ENCODE peak calls at places on chromosomes 12 and 14, in ten cellular contexts. L, J, R, P, Z, V, Q, U, S and O are unnamed samples.

GRCh38 chr14:71163050-71163841 is 256.0 kb downstream of the PCNX1 start:
- DNase-seq in R (no peak), S (no peak), J (no peak), Q (no peak), L (no peak), V (no peak), Z (no peak), P (no peak), U (no peak), O (no peak)

GRCh38 chr14:55975281-55975905 is 142.8 kb upstream of the PELI2 start:
- DNase-seq in R (no peak), P (no peak), Q (no peak), J (no peak), Z (no peak), U (no peak), V (no peak), S (no peak), L (no peak), O (no peak)

GRCh38 chr12:129762436-129762835 is 141.4 kb downstream of the TMEM132D start:
- DNase-seq in Z (no peak), S (no peak), U (no peak), J (no peak), R (no peak), V (no peak), P (no peak), Q (no peak), L (no peak), O (no peak)

GRCh38 chr14:104372390-104373054 is 207.0 kb upstream of the C14orf180 start:
- DNase-seq in U (no peak), V (no peak), Q (no peak), Z (no peak), P (no peak), J (no peak), L (no peak), R (no peak), S (no peak), O (no peak)

GRCh38 chr14:103207038-103207403 is 83.8 kb downstream of the TNFAIP2 start:
- DNase-seq in R (peak), Q (no peak), S (peak), P (peak), U (no peak), L (peak), V (no peak), J (no peak), Z (no peak), O (peak)

GRCh38 chr12:129696952-129697351 is 206.9 kb downstream of the TMEM132D start:
- DNase-seq in S (no peak), L (no peak), V (no peak), R (no peak), P (no peak), J (no peak), Q (no peak), Z (no peak), U (no peak), O (no peak)

GRCh38 chr14:96904201-96904600 is 107.0 kb downstream of the VRK1 start:
- DNase-seq in J (no peak), Q (no peak), V (no peak), Z (no peak), R (no peak), P (no peak), L (no peak), S (no peak), U (no peak), O (no peak)

GRCh38 chr12:39499296-39499695 is 56.4 kb upstream of the KIF21A start:
- DNase-seq in V (no peak), J (no peak), L (peak), Q (no peak), P (no peak), U (no peak), R (no peak), Z (no peak), S (no peak), O (no peak)

GRCh38 chr12:26090853-26091510 is 33.9 kb downstream of the BHLHE41 start:
- DNase-seq in V (no peak), Z (no peak), U (no peak), R (no peak), S (no peak), P (no peak), Q (no peak), L (no peak), J (no peak), O (no peak)

GRCh38 chr14:73240816-73241480 is 3.6 kb downstream of the PAPLN start:
- DNase-seq in V (no peak), S (no peak), P (no peak), J (no peak), Q (no peak), Z (no peak), R (no peak), L (no peak), U (no peak), O (peak)

GRCh38 chr12:71303199-71303598 is 136.4 kb upstream of the LGR5 start:
- DNase-seq in Z (no peak), Q (no peak), J (no peak), P (no peak), L (no peak), S (no peak), R (no peak), V (no peak), U (no peak), O (no peak)

GRCh38 chr12:99806304-99806703 is 158.8 kb downstream of the GARIN6 start:
- DNase-seq in J (no peak), Z (no peak), R (no peak), U (no peak), P (no peak), L (no peak), V (no peak), S (no peak), Q (no peak), O (no peak)

GRCh38 chr14:81516941-81517797 is 16.5 kb downstream of the SEL1L start:
- DNase-seq in P (peak), L (no peak), Z (no peak), S (peak), J (no peak), V (no peak), U (no peak), R (peak), Q (no peak), O (no peak)

GRCh38 chr14:100909439-100909838 is 5.9 kb upstream of the RTL1 start:
- DNase-seq in Z (no peak), P (no peak), U (no peak), J (no peak), Q (no peak), V (no peak), L (no peak), R (no peak), S (no peak), O (no peak)

GRCh38 chr14:21191809-21192446 is 36.1 kb upstream of the OR5AU1 start:
- DNase-seq in S (peak), Q (peak), V (peak), J (no peak), P (peak), L (peak), R (peak), Z (peak), U (peak), O (no peak)

GRCh38 chr12:98456583-98457573 is 58.5 kb upstream of the TMPO start:
- DNase-seq in L (peak), Q (no peak), J (no peak), R (peak), Z (no peak), V (no peak), U (no peak), P (peak), S (peak), O (no peak)

GRCh38 chr14:52048641-52049204 is 20.1 kb downstream of the NID2 start:
- DNase-seq in U (no peak), Q (no peak), Z (no peak), V (no peak), S (no peak), J (no peak), L (no peak), P (no peak), R (no peak), O (no peak)

GRCh38 chr12:116760621-116761020 is 22.5 kb downstream of the RNFT2 start:
- DNase-seq in L (peak), Z (no peak), S (no peak), Q (no peak), P (no peak), V (no peak), J (no peak), R (no peak), U (no peak), O (no peak)

GRCh38 chr12:80262372-80263170 is 163.2 kb downstream of the OTOGL start:
- DNase-seq in Z (no peak), S (no peak), P (no peak), V (no peak), R (no peak), U (no peak), Q (no peak), L (no peak), J (no peak), O (no peak)

GRCh38 chr12:97616936-97617335 is 154.3 kb downstream of the RMST start:
- DNase-seq in J (no peak), P (no peak), Q (no peak), V (no peak), U (no peak), Z (no peak), L (no peak), R (no peak), S (no peak), O (no peak)

GRCh38 chr12:51171884-51172514 is 936 bp downstream of the TFCP2 start:
- DNase-seq in U (no peak), V (no peak), L (peak), Z (peak), J (no peak), Q (peak), R (no peak), P (no peak), S (no peak), O (no peak)

GRCh38 chr12:12919666-12920435 is 28.5 kb downstream of the GPRC5A start:
- DNase-seq in S (no peak), P (no peak), V (no peak), L (no peak), J (no peak), U (no peak), Q (no peak), Z (no peak), R (no peak), O (no peak)

GRCh38 chr12:117498880-117499279 is 137.5 kb upstream of the NOS1 start:
- DNase-seq in Z (no peak), V (no peak), P (no peak), S (no peak), U (no peak), Q (no peak), R (no peak), L (no peak), J (no peak), O (no peak)

GRCh38 chr12:15050664-15051063 is 77.8 kb downstream of the PDE6H start:
- DNase-seq in Z (no peak), R (no peak), P (no peak), V (no peak), Q (no peak), J (no peak), L (no peak), U (no peak), S (no peak), O (no peak)

GRCh38 chr12:31874961-31875608 is 84.1 kb upstream of the RESF1 start:
- DNase-seq in L (peak), V (peak), U (peak), Z (peak), P (peak), J (no peak), Q (peak), S (no peak), R (no peak), O (peak)

GRCh38 chr12:13811061-13811460 is 170.3 kb downstream of the GRIN2B start:
- DNase-seq in L (no peak), Z (no peak), U (no peak), S (no peak), P (no peak), J (no peak), V (no peak), R (no peak), Q (no peak), O (no peak)

GRCh38 chr12:27142102-27142721 is 59.8 kb upstream of the C12orf71 start:
- DNase-seq in Z (peak), Q (peak), P (peak), U (no peak), L (peak), R (peak), J (no peak), V (peak), S (peak), O (peak)

GRCh38 chr14:69673578-69674305 is 62.3 kb downstream of the SUSD6 start:
- DNase-seq in J (no peak), L (no peak), U (no peak), Z (no peak), V (no peak), P (no peak), Q (no peak), S (no peak), R (no peak), O (no peak)

GRCh38 chr12:72865921-72866320 is 593.8 kb downstream of the TRHDE start:
- DNase-seq in U (no peak), Q (no peak), Z (no peak), L (no peak), V (no peak), P (no peak), R (no peak), J (no peak), S (no peak), O (no peak)

GRCh38 chr12:30023186-30023585 is 239.4 kb upstream of the TMTC1 start:
- DNase-seq in V (no peak), U (no peak), Z (no peak), Q (no peak), S (no peak), R (no peak), J (no peak), L (no peak), P (no peak), O (no peak)

GRCh38 chr12:41681898-41682297 is 462.8 kb downstream of the GXYLT1 start:
- DNase-seq in P (no peak), Z (no peak), R (no peak), V (no peak), L (no peak), U (no peak), J (no peak), S (no peak), Q (no peak), O (no peak)

GRCh38 chr14:55756563-55756962 is 176.6 kb downstream of the KTN1 start:
- DNase-seq in V (no peak), R (no peak), L (no peak), S (no peak), U (no peak), P (no peak), Q (no peak), Z (no peak), J (no peak), O (no peak)

GRCh38 chr12:12357697-12358476 is 1.0 kb downstream of the BORCS5 start:
- DNase-seq in Z (peak), R (no peak), L (peak), S (no peak), V (no peak), Q (peak), P (no peak), U (no peak), J (no peak), O (no peak)